ENCODE peak calls at places on chromosomes 7 and 10, in four cellular contexts. T is adrenal gland, V is right lobe of liver, R is transverse colon. S is an unnamed sample.

GRCh38 chr10:60963441-60964256 is 19.7 kb upstream of the RHOBTB1 start:
- DNase-seq in T (no peak), V (no peak), R (no peak), S (no peak)

GRCh38 chr10:86083206-86083605 is 283.4 kb downstream of the GRID1 start:
- DNase-seq in T (peak; percentile 10), V (no peak), R (no peak), S (no peak)

GRCh38 chr10:12501324-12501723 is 152.0 kb downstream of the CAMK1D start:
- DNase-seq in T (no peak), V (no peak), R (no peak), S (no peak)

GRCh38 chr7:158325530-158326381 is 261.9 kb downstream of the PTPRN2 start:
- DNase-seq in T (no peak), V (no peak), R (peak; percentile 16), S (no peak)

GRCh38 chr10:22251751-22252285 is 34.0 kb upstream of the EBLN1 start:
- DNase-seq in T (peak; percentile 57), V (peak; percentile 59), R (peak; percentile 55), S (peak; percentile 38)

GRCh38 chr10:85043207-85043606 is 714.8 kb downstream of the CCSER2 start:
- DNase-seq in T (no peak), V (no peak), R (no peak), S (no peak)

GRCh38 chr10:79328147-79328701 is 19.0 kb upstream of the PPIF start:
- DNase-seq in T (no peak), V (no peak), R (no peak), S (no peak)

GRCh38 chr7:28277364-28277763 is 96.8 kb upstream of the JAZF1 start:
- DNase-seq in T (no peak), V (no peak), R (no peak), S (no peak)

GRCh38 chr7:117600912-117601311 is 121.1 kb downstream of the CFTR start:
- DNase-seq in T (no peak), V (no peak), R (no peak), S (no peak)

GRCh38 chr10:100999742-101000601 is at the start of gene LZTS2:
- DNase-seq in T (peak; percentile 55), V (no peak), R (peak; percentile 24), S (no peak)

GRCh38 chr7:154858836-154859537 is 143.9 kb downstream of the PAXIP1 start:
- DNase-seq in T (no peak), V (no peak), R (no peak), S (no peak)

GRCh38 chr7:154856737-154857136 is 146.2 kb downstream of the PAXIP1 start:
- DNase-seq in T (no peak), V (no peak), R (no peak), S (no peak)

GRCh38 chr7:154857240-154857639 is 145.7 kb downstream of the PAXIP1 start:
- DNase-seq in T (no peak), V (no peak), R (peak; percentile 33), S (no peak)

GRCh38 chr7:154859747-154860620 is 142.9 kb downstream of the PAXIP1 start:
- DNase-seq in T (no peak), V (no peak), R (no peak), S (no peak)

GRCh38 chr7:154857728-154858681 is 144.9 kb downstream of the PAXIP1 start:
- DNase-seq in T (no peak), V (no peak), R (no peak), S (no peak)
- TF ChIP-seq CTCF in T (no peak), V (no peak), R (no peak), S (no peak)

GRCh38 chr7:77798394-77799077 is at the start of the genes PHTF2 and TMEM60:
- DNase-seq in T (peak; percentile 99), V (peak; percentile 100), R (peak; percentile 99), S (peak; percentile 99)
- TF ChIP-seq POLR2A in T (peak; percentile 72), V (peak; percentile 83), R (peak; percentile 84), S (no peak)

DNA sequence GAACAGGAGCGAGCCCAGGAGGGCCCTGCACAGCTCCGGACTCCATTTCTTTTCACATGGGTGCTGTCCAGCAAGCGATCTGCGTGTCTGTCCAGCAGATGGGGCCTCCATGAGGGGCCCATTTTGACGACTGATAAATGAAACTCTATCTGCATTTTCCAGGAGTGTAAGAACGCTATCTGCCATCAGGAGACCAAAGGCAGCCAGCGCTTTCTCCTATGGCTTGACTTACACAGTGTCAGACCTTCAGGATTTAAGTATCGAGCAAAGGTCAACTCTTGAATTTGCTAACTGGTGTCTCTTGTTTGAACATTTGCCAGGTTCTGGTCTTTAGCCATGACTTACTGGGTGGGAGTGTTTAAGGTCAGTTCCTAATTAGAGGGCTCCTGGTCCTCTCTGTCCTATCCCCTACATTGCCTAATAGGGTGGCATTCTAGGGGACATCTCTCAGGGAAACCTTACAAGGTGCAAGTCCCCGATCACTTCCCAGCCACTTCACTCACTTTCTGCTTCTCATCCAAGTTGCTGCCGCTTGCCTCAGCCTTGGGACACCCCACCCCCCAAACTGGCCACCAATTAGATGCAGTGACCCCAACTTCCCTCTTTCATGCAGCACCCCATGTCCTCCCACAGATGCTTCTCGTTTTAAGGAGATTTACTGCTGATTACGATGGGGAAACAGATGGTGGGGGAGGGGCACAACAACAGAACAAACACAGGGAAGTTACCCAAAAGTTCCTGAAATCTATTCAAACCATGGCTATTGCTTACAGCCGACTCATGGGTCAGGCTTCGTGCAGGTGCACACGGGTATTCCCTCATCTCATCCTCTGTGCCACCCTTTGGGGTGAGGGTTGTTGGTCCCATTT is 20.0 kb downstream of the VSIR start:
- DNase-seq in T (peak; percentile 75), V (peak; percentile 69), R (peak; percentile 59), S (peak; percentile 79)
- TF ChIP-seq CTCF in T (no peak), V (no peak), R (no peak), S (no peak)

GRCh38 chr10:31759124-31759798 is 169.4 kb downstream of the ARHGAP12 start:
- DNase-seq in T (peak; percentile 80), V (peak; percentile 92), R (peak; percentile 71), S (peak; percentile 66)
- TF ChIP-seq POLR2A in T (peak; percentile 16), V (peak; percentile 75), R (peak; percentile 8), S (no peak)

GRCh38 chr10:90437452-90437851 is 420.4 kb downstream of the HTR7 start:
- DNase-seq in T (no peak), V (no peak), R (no peak), S (no peak)
- TF ChIP-seq CTCF in T (no peak), V (no peak), R (no peak), S (no peak)

DNA sequence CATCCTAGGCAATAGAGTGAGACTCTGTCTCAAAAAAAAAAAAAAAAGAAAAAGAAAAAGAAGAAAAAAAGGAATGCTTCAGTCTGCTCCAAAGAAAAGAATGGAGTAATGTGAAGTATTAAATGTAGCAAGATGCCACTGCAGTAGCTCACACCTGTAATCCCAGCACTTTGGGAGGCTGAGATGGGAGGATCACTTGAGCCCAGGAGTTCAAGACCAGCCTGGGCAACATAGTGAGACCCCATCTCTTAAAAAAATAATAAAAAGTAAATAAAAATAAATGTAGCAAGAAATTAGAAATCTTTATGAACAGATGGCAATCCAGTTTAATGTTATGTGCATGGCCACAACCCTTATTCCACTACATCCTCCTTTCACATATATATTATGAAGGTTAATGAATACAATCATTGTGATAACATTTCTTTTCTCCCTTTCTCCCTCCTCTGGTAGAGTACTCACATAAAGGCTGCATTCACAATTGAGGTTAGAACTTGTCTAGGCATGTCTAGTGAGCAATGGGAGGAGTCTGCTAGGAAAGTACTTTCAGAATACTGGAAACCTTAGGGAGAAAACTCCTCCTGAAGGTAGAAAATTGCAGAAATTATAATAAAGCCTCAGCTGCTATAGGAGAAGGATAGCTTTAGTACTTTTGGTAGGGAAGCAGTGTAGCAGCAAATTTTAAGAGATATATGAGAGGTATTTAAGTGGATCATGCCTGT is 20.4 kb downstream of the KLLN start:
- DNase-seq in T (no peak), V (no peak), R (no peak), S (no peak)
- TF ChIP-seq POLR2A in T (no peak), V (no peak), R (no peak), S (no peak)

DNA sequence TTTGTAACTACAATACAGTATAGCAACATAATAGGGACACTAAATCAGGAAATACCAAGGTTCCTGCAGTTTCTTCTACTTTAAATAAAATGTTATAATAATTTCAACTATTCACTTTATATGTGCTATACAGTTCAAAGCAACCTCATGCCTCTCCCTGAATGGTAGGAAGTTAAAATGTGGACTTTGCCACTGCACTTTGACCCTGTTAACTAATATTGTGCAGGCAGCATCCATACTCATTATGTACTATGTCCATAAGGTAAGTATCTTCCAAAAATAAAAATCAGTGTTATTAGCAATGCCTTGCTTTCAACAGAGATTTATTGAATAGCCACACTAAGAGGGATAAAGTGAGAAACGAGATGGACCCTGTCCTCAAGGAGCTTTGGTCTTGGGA is 4.8 kb downstream of the STEAP4 start:
- DNase-seq in T (no peak), V (no peak), R (no peak), S (no peak)
- TF ChIP-seq CTCF in T (no peak), V (no peak), R (no peak), S (no peak)

S was measured in lower leg skin.